ENCODE peak calls at places on chromosomes 7 and 10, in six cellular contexts. Y is iPS-NIHi11; Q is heart right ventricle; X is memory B cell; O is pons; N is stimulated activated naive B cell treated with anti-CD40 and anti-IgM and Interleukin-4, amounts not matched to agents 10 μg/mL and 1 μg/mL and 100 μg/mL, for 72 hours. C is an unnamed sample.

GRCh38 chr7:142301923-142302550 is 44.2 kb upstream of the PRSS58 start:
- DNase-seq in Y (peak; percentile 39), Q (no peak), X (no peak), O (no peak), N (no peak), C (peak; percentile 39)

GRCh38 chr7:21125297-21125696 is 302.6 kb upstream of the SP4 start:
- DNase-seq in Y (peak; percentile 26), Q (no peak), X (no peak), O (no peak), N (no peak), C (no peak)

GRCh38 chr7:141584935-141585334 is 33.7 kb downstream of the AGK start:
- DNase-seq in Y (peak; percentile 72), Q (no peak), X (no peak), O (no peak), N (no peak), C (no peak)

GRCh38 chr7:5528071-5528814 is 104.6 kb upstream of the TNRC18 start:
- DNase-seq in Y (no peak), Q (peak; percentile 30), X (peak; percentile 56), O (peak; percentile 22), N (no peak), C (no peak)

GRCh38 chr7:77217474-77218185 is 18.0 kb upstream of the FGL2 start:
- DNase-seq in Y (no peak), Q (no peak), X (no peak), O (no peak), N (no peak), C (no peak)

GRCh38 chr10:104510644-104511043 is 130.4 kb upstream of the SORCS3 start:
- DNase-seq in Y (no peak), Q (no peak), X (no peak), O (no peak), N (no peak), C (no peak)

GRCh38 chr7:157470017-157470322 is 133.2 kb downstream of the DNAJB6 start:
- DNase-seq in Y (no peak), Q (no peak), X (no peak), O (no peak), N (no peak), C (no peak)

GRCh38 chr7:7223250-7223649 is 40.9 kb downstream of the C1GALT1 start:
- DNase-seq in Y (no peak), Q (no peak), X (no peak), O (no peak), N (no peak), C (no peak)

GRCh38 chr7:129514683-129515082 is 12.4 kb downstream of the SMKR1 start:
- DNase-seq in Y (no peak), Q (no peak), X (no peak), O (no peak), N (no peak), C (no peak)

GRCh38 chr10:101221479-101222246 is 7.6 kb downstream of the LBX1 start:
- DNase-seq in Y (no peak), Q (no peak), X (no peak), O (no peak), N (no peak), C (no peak)

GRCh38 chr10:127556911-127557310 is 7.8 kb downstream of the NPS start:
- DNase-seq in Y (peak; percentile 85), Q (no peak), X (no peak), O (no peak), N (no peak), C (no peak)

GRCh38 chr10:77946084-77946483 is 19.5 kb upstream of the DLG5 start:
- DNase-seq in Y (no peak), Q (no peak), X (no peak), O (no peak), N (no peak), C (no peak)

GRCh38 chr10:43846187-43846680 is 197.6 kb upstream of the ZNF32 start:
- DNase-seq in Y (no peak), Q (peak; percentile 50), X (no peak), O (no peak), N (no peak), C (no peak)

GRCh38 chr10:102418612-102419560 is at the start of gene PSD:
- DNase-seq in Y (peak; percentile 64), Q (no peak), X (no peak), O (no peak), N (no peak), C (no peak)

GRCh38 chr7:56062382-56062781 is 1.7 kb upstream of the SUMF2 start:
- DNase-seq in Y (no peak), Q (no peak), X (no peak), O (no peak), N (no peak), C (no peak)

GRCh38 chr7:100577507-100577906 is 3.8 kb upstream of the SAP25 start:
- DNase-seq in Y (no peak), Q (no peak), X (no peak), O (no peak), N (no peak), C (no peak)

GRCh38 chr10:16011548-16011947 is 151.2 kb upstream of the MINDY3 start:
- DNase-seq in Y (no peak), Q (no peak), X (no peak), O (no peak), N (no peak), C (no peak)

C was measured in GM10248.